ENCODE peak calls at places on chromosomes 4 and X, in six cellular contexts. I is cardiac muscle cell, R is GM04504, O is A549, X is pancreas, N is HCT116. D is an unnamed sample.

GRCh38 chr4:189912170-189912569 is 28.5 kb upstream of the FRG1 start:
- DNase-seq in I (no peak), R (no peak), O (no peak), X (no peak), N (no peak), D (no peak)

GRCh38 chr4:95835672-95836071 is 4.2 kb upstream of the PDHA2 start:
- DNase-seq in I (peak), R (no peak), O (no peak), X (no peak), N (peak), D (no peak)

GRCh38 chrX:66004928-66005831 is 34.7 kb downstream of the VSIG4 start:
- DNase-seq in I (no peak), R (no peak), O (no peak), X (no peak), N (no peak), D (no peak)

GRCh38 chr4:14177987-14178386 is 550.5 kb upstream of the BOD1L1 start:
- DNase-seq in I (no peak), R (no peak), O (no peak), X (no peak), N (no peak), D (no peak)

GRCh38 chr4:156378053-156378665 is 424.5 kb upstream of the CTSO start:
- DNase-seq in I (peak), R (no peak), O (no peak), X (no peak), N (peak), D (no peak)

GRCh38 chrX:68396953-68397352 is 36.3 kb downstream of the OPHN1 start:
- DNase-seq in I (peak), R (no peak), O (no peak), X (no peak), N (no peak), D (no peak)

GRCh38 chrX:130120746-130121504 is 10.6 kb upstream of the ELF4 start:
- DNase-seq in I (peak), R (no peak), O (peak), X (peak), N (no peak), D (peak)

GRCh38 chr4:177737387-177737965 is 295.2 kb upstream of the AGA start:
- DNase-seq in I (no peak), R (no peak), O (no peak), X (no peak), N (no peak), D (no peak)

GRCh38 chrX:134000260-134001245 is 15.2 kb upstream of the GPC3 start:
- DNase-seq in I (no peak), R (no peak), O (no peak), X (no peak), N (no peak), D (no peak)

GRCh38 chrX:42519666-42520231 is 258.2 kb downstream of the PPP1R2C start:
- DNase-seq in I (peak), R (no peak), O (no peak), X (no peak), N (no peak), D (no peak)

GRCh38 chrX:105882581-105883275 is 60.4 kb downstream of the NRK start:
- DNase-seq in I (peak), R (no peak), O (no peak), X (no peak), N (no peak), D (no peak)

GRCh38 chrX:20514358-20514757 is 247.6 kb upstream of the RPS6KA3 start:
- DNase-seq in I (peak), R (peak), O (peak), X (no peak), N (peak), D (no peak)

GRCh38 chr4:124873361-124874171 is 161.0 kb upstream of the ANKRD50 start:
- DNase-seq in I (no peak), R (no peak), O (no peak), X (no peak), N (no peak), D (no peak)

GRCh38 chr4:54230479-54231418 is 1.7 kb downstream of the PDGFRA start:
- DNase-seq in I (peak), R (no peak), O (no peak), X (peak), N (no peak), D (no peak)

GRCh38 chr4:182518421-182518820 is 275.2 kb downstream of the TENM3 start:
- DNase-seq in I (no peak), R (no peak), O (no peak), X (no peak), N (no peak), D (no peak)

D was measured in PC-9.